ENCODE peak calls at places on chromosomes 5 and 9, in six cellular contexts. F, V, S, Y, O and U are unnamed samples.
A peak's percentile ranks its signal among the peaks of the same experiment; 100 is the strongest.

GRCh38 chr5:163453705-163454104 is 6.2 kb downstream of the NUDCD2 start:
- DNase-seq in Y (no peak), S (no peak), V (no peak), F (no peak), O (no peak), U (no peak)

GRCh38 chr5:56814361-56814962 is 887 bp upstream of the MAP3K1 start:
- DNase-seq in O (peak; percentile 77), Y (peak; percentile 86), F (peak; percentile 47), S (no peak), V (no peak), U (peak; percentile 21)

GRCh38 chr5:43313035-43313853 is at the start of gene HMGCS1:
- DNase-seq in F (peak; percentile 98), S (peak; percentile 99), O (peak; percentile 99), Y (peak; percentile 99), V (peak; percentile 97), U (peak; percentile 99)

GRCh38 chr9:94084314-94084713 is at the start of gene PTPDC1:
- DNase-seq in O (no peak), V (peak; percentile 37), Y (no peak), F (no peak), S (no peak), U (no peak)

GRCh38 chr5:54516051-54516645 is 1.4 kb upstream of the SNX18 start:
- DNase-seq in S (no peak), O (no peak), Y (no peak), V (no peak), F (no peak), U (no peak)

GRCh38 chr5:78829811-78830499 is 155.2 kb downstream of the ARSB start:
- DNase-seq in F (peak; percentile 63), Y (peak; percentile 73), O (peak; percentile 27), V (peak; percentile 61), S (no peak), U (no peak)

GRCh38 chr5:141604318-141604717 is 14.5 kb downstream of the DIAPH1 start:
- DNase-seq in S (peak; percentile 43), F (peak; percentile 57), O (peak; percentile 75), V (peak; percentile 77), Y (no peak), U (no peak)

GRCh38 chr9:87882627-87883026 is at the start of gene SPATA31E1:
- DNase-seq in S (no peak), F (no peak), Y (no peak), V (no peak), O (no peak), U (no peak)

GRCh38 chr9:103867886-103868285 is 226.2 kb upstream of the SMC2 start:
- DNase-seq in F (no peak), Y (no peak), V (no peak), O (no peak), S (no peak), U (no peak)

GRCh38 chr9:91178281-91179236 is 183.2 kb downstream of the AUH start:
- DNase-seq in Y (no peak), O (no peak), S (no peak), F (no peak), V (no peak), U (no peak)

GRCh38 chr5:143442398-143442797 is 38.9 kb upstream of the NR3C1 start:
- DNase-seq in F (no peak), S (no peak), O (no peak), Y (no peak), V (no peak), U (no peak)

GRCh38 chr5:78005021-78005785 is 229.1 kb upstream of the TBCA start:
- DNase-seq in S (no peak), V (no peak), Y (no peak), F (no peak), O (no peak), U (no peak)

GRCh38 chr9:5466776-5467175 is 16.4 kb downstream of the CD274 start:
- DNase-seq in V (no peak), Y (no peak), S (no peak), F (no peak), O (no peak), U (no peak)

GRCh38 chr9:26954050-26954508 is 2.1 kb upstream of the IFT74 start:
- DNase-seq in Y (no peak), O (no peak), S (no peak), F (no peak), V (no peak), U (no peak)

GRCh38 chr5:53249529-53249928 is 140.0 kb upstream of the MOCS2 start:
- DNase-seq in F (no peak), O (peak; percentile 3), V (no peak), Y (no peak), S (no peak), U (no peak)

GRCh38 chr9:116157436-116158138 is 4.0 kb downstream of the PAPPA start:
- DNase-seq in Y (no peak), V (no peak), O (no peak), F (no peak), S (no peak), U (peak; percentile 22)

GRCh38 chr5:74041913-74042312 is 415.9 kb downstream of the ARHGEF28 start:
- DNase-seq in V (no peak), S (no peak), O (no peak), F (no peak), Y (no peak), U (no peak)

GRCh38 chr5:138149530-138149929 is 10.3 kb upstream of the NME5 start:
- DNase-seq in O (no peak), F (no peak), S (no peak), Y (no peak), V (no peak), U (no peak)

GRCh38 chr5:79759436-79759835 is 69.8 kb downstream of the CMYA5 start:
- DNase-seq in Y (no peak), S (no peak), O (no peak), F (no peak), V (no peak), U (no peak)

GRCh38 chr5:123549256-123549904 is 37.4 kb downstream of the CSNK1G3 start:
- DNase-seq in S (no peak), F (no peak), Y (no peak), O (no peak), V (no peak), U (no peak)

GRCh38 chr5:98163796-98164493 is 609.5 kb upstream of the RGMB start:
- DNase-seq in O (no peak), Y (no peak), S (no peak), V (no peak), F (no peak), U (no peak)

GRCh38 chr9:113574381-113575262 is 111.1 kb downstream of the RGS3 start:
- DNase-seq in V (no peak), S (no peak), F (peak; percentile 10), Y (peak; percentile 78), O (no peak), U (no peak)

GRCh38 chr9:129254566-129255287 is 76.7 kb upstream of the IER5L start:
- DNase-seq in S (peak; percentile 6), Y (peak; percentile 32), O (no peak), V (no peak), F (no peak), U (no peak)

GRCh38 chr5:122463221-122463620 is 151.2 kb downstream of the SNCAIP start:
- DNase-seq in O (no peak), Y (no peak), V (no peak), F (no peak), S (no peak), U (no peak)

GRCh38 chr9:33229359-33230120 is 10.4 kb upstream of the SPINK4 start:
- DNase-seq in V (no peak), S (no peak), F (no peak), Y (peak; percentile 93), O (peak; percentile 88), U (peak; percentile 67)

GRCh38 chr5:99077254-99077640 is 148.4 kb upstream of the CHD1 start:
- DNase-seq in O (no peak), Y (no peak), S (no peak), F (no peak), V (no peak), U (no peak)

GRCh38 chr5:149730620-149731331 is 666 bp downstream of the PPARGC1B start:
- DNase-seq in S (no peak), V (no peak), Y (peak; percentile 88), F (peak; percentile 62), O (no peak), U (peak; percentile 37)

GRCh38 chr5:130198927-130199326 is 294.7 kb downstream of the CHSY3 start:
- DNase-seq in F (no peak), O (no peak), S (no peak), V (no peak), Y (no peak), U (peak; percentile 12)
- TF ChIP-seq CTCF in F (no peak), O (no peak), S (no peak), V (no peak), Y (no peak), U (peak; percentile 28)

GRCh38 chr5:75322066-75322465 is 15.0 kb upstream of the HMGCR start:
- DNase-seq in V (no peak), S (no peak), F (no peak), Y (no peak), O (no peak), U (no peak)

GRCh38 chr5:75320341-75320740 is 16.7 kb upstream of the HMGCR start:
- DNase-seq in O (peak; percentile 9), V (no peak), S (no peak), F (no peak), Y (no peak), U (no peak)

GRCh38 chr5:75324791-75325190 is 12.2 kb upstream of the HMGCR start:
- DNase-seq in V (no peak), Y (no peak), F (no peak), S (no peak), O (no peak), U (no peak)

GRCh38 chr5:75325242-75325641 is 11.8 kb upstream of the HMGCR start:
- DNase-seq in O (no peak), S (no peak), F (no peak), V (no peak), Y (no peak), U (no peak)

DNA sequence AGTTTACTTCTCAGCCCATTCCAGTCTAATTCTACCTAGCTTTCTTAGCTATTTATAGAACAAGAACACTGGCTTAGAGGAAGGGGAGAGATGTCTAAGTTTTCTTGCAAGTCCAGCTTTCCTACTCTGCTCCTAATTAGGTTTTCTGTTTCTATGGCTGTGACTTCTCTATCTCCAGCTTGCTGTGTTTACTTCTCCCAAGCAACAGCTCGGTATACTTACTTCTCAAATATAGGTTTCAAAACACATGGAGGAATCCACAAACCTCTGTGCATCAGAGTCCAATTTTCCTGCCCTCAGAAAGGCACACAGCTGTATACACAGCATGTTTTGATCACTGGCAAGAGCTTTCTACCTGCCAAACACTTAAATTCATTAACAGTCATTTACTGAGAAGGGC is 17.4 kb upstream of the HMGCR start:
- DNase-seq in O (no peak), F (no peak), S (no peak), V (no peak), Y (no peak), U (no peak)
- H3K27ac ChIP-seq in O (no peak overlapping the region), F (no peak overlapping the region), S (no peak overlapping the region), V (no peak overlapping the region), Y (no peak overlapping the region), U (no peak overlapping the region)

GRCh38 chr5:134224905-134225779 is 731 bp downstream of the PPP2CA start:
- DNase-seq in Y (peak; percentile 90), V (peak; percentile 27), F (peak; percentile 71), O (peak; percentile 57), S (no peak), U (peak; percentile 67)
- TF ChIP-seq CTCF in Y (no peak), V (peak; percentile 43), F (no peak), O (peak; percentile 14), S (no peak), U (no peak)

GRCh38 chr9:36207016-36207415 is 16.3 kb downstream of the CLTA start:
- DNase-seq in F (no peak), V (no peak), O (no peak), Y (no peak), S (no peak), U (no peak)
- H3K27ac ChIP-seq in F (no peak overlapping the region), V (peak overlapping the region; percentile 12), O (no peak overlapping the region), Y (peak overlapping the region; percentile 33), S (peak overlapping the region; percentile 62), U (peak overlapping the region; percentile 66)

GRCh38 chr9:101566904-101567724 is 27.7 kb downstream of the PPP3R2 start:
- DNase-seq in F (no peak), O (peak; percentile 14), Y (no peak), S (no peak), V (no peak), U (peak; percentile 33)
- TF ChIP-seq CTCF in F (no peak), O (peak; percentile 19), Y (peak; percentile 17), S (no peak), V (no peak), U (peak; percentile 75)